ENCODE peak calls at places on chromosomes 3 and 15, in nine cellular contexts. W is heart right ventricle, Y is SJSA1, H is fibroblast of lung, U is cardiac muscle cell, D is right cardiac atrium, F is left ventricle myocardium inferior, J is HepG2, L is A549. T is an unnamed sample. For H3K4me1 and H3K9me3, the result is how much of the 10 kb centered on the place peaks cover.

GRCh38 chr3:124669470-124669869 is 60.8 kb upstream of the UMPS start:
- DNase-seq in W (no peak), Y (no peak), H (peak), U (peak), D (no peak), F (no peak), J (no peak), L (peak), T (no peak)

GRCh38 chr3:165614332-165614731 is 222.9 kb downstream of the BCHE start:
- DNase-seq in W (no peak), Y (no peak), H (no peak), U (no peak), D (no peak), F (no peak), J (no peak), L (no peak), T (no peak)

GRCh38 chr3:8816106-8816505 is 46.7 kb upstream of the OXTR start:
- DNase-seq in W (no peak), Y (no peak), H (peak), U (no peak), D (no peak), F (no peak), J (no peak), L (no peak), T (no peak)

GRCh38 chr3:8622873-8623725 is 21.5 kb downstream of the SSUH2 start:
- DNase-seq in W (peak), Y (peak), H (peak), U (peak), D (peak), F (peak), J (peak), L (peak), T (peak)

GRCh38 chr3:135137296-135137695 is 342.2 kb downstream of the EPHB1 start:
- DNase-seq in W (no peak), Y (no peak), H (no peak), U (no peak), D (no peak), F (no peak), J (no peak), L (no peak), T (no peak)

GRCh38 chr3:57983734-57984518 is 24.3 kb upstream of the FLNB start:
- DNase-seq in W (peak), Y (peak), H (peak), U (peak), D (peak), F (peak), J (peak), L (no peak), T (peak)

GRCh38 chr3:96813134-96813819 is 1.1 kb upstream of the EPHA6 start:
- DNase-seq in W (peak), Y (peak), H (peak), U (peak), D (peak), F (peak), J (peak), L (peak), T (peak)

GRCh38 chr3:184635126-184635525 is 73.5 kb downstream of the EPHB3 start:
- DNase-seq in W (peak), Y (no peak), H (no peak), U (no peak), D (no peak), F (peak), J (no peak), L (no peak), T (peak)

GRCh38 chr3:14876942-14877341 is 58.2 kb downstream of the FGD5 start:
- DNase-seq in W (peak), Y (no peak), H (peak), U (peak), D (peak), F (peak), J (no peak), L (peak), T (peak)

GRCh38 chr3:23442598-23443383 is 239.7 kb downstream of the UBE2E2 start:
- DNase-seq in W (no peak), Y (no peak), H (peak), U (no peak), D (no peak), F (no peak), J (no peak), L (no peak), T (no peak)

GRCh38 chr3:190155752-190156151 is 35.1 kb upstream of the P3H2 start:
- DNase-seq in W (no peak), Y (no peak), H (peak), U (no peak), D (no peak), F (no peak), J (no peak), L (no peak), T (no peak)

GRCh38 chr15:89444855-89445254 is 51.5 kb downstream of the RHCG start:
- DNase-seq in W (no peak), Y (no peak), H (no peak), U (no peak), D (no peak), F (no peak), J (no peak), L (no peak), T (no peak)

GRCh38 chr15:67839929-67840746 is at the start of gene RNU6-1:
- DNase-seq in W (peak), Y (peak), H (peak), U (peak), D (peak), F (peak), J (peak), L (peak), T (peak)
- H3K4me1 ChIP-seq in W (under half), Y (under half), H (under half), U (under half), D (under half), F (under half), J (half or more), L (under half), T (half or more)

DNA sequence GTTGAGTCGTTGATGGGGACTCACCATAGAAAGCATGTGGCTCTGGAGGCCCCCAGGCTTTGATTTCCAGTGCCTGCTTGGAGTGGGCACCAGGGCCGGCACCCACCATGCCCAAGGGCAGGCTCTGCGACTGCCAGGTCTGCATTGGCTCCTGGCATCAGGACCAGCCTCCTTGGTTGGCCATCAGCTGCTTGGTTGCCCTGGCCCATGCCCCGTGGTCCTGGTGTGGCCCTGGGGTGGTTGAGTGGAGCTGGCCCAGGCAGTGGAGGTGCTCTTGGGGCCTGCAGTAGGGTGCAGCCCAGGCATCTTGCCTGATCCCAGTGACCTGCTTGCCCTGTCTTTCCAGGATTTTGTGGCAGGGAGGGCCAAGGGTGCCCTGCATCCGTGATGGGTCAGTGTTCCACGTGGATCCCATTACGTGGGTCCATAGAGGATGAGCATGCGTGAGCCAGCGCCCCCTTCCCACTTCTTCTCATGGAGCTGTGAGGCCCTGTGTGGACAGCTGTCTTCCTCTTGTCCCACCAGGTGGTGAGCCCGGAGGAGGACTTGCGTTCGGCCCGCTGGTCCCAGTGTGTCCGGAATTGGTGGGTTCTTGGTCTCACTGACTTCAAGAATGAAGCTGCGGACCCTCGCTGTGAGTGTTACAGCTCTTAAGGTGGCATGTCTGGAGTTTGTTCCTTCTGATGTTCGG is 187.0 kb downstream of the UBE3A start:
- DNase-seq in W (no peak), Y (no peak), H (no peak), U (no peak), D (no peak), F (peak), J (no peak), L (no peak), T (peak)
- H3K27ac ChIP-seq in W (no peak), Y (no peak), H (no peak), U (no peak), D (no peak), F (no peak), J (no peak), L (no peak), T (no peak)

GRCh38 chr3:976021-976420 is 116.8 kb upstream of the CNTN6 start:
- DNase-seq in W (no peak), Y (no peak), H (no peak), U (no peak), D (no peak), F (no peak), J (no peak), L (no peak), T (no peak)
- H3K9me3 ChIP-seq in W (under half), Y (under half), H (under half), U (under half), D (under half), F (under half), J (half or more), L (under half), T (under half)

DNA sequence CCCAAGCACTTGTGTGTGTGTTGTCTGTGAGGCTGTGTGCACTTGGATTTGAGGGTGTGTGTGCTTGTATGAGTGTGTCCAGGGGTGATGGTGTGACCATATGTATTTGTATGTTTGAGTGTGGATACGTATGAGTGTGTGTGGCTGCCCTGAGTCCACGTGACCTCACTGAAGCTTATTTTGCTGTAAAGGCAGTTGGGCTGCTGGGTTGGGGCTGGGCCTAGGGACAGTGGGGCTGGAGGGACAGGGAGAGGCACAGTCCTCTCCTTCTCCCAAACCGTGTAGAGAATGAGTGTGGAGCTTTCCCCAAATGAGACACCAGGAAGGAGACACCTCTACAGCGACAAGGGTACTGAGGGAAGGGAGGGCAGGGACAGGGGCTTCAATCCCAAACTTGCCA is 163.4 kb upstream of the TLE3 start:
- DNase-seq in W (no peak), Y (no peak), H (no peak), U (no peak), D (no peak), F (no peak), J (no peak), L (no peak), T (no peak)
- H3K4me1 ChIP-seq in W (under half), Y (under half), H (under half), U (under half), D (under half), F (under half), J (under half), L (under half), T (half or more)

GRCh38 chr3:196837819-196838420 is 29.8 kb upstream of the SENP5 start:
- DNase-seq in W (peak), Y (peak), H (peak), U (peak), D (peak), F (peak), J (peak), L (peak), T (peak)

GRCh38 chr3:196849180-196849721 is 18.5 kb upstream of the SENP5 start:
- DNase-seq in W (no peak), Y (no peak), H (no peak), U (no peak), D (no peak), F (no peak), J (no peak), L (no peak), T (no peak)

GRCh38 chr3:196842567-196843434 is 24.9 kb upstream of the SENP5 start:
- DNase-seq in W (no peak), Y (no peak), H (peak), U (no peak), D (no peak), F (no peak), J (peak), L (no peak), T (no peak)

GRCh38 chr3:196843435-196844110 is 24.1 kb upstream of the SENP5 start:
- DNase-seq in W (no peak), Y (no peak), H (no peak), U (no peak), D (no peak), F (no peak), J (no peak), L (no peak), T (no peak)
- H3K27ac ChIP-seq in W (no peak), Y (no peak), H (no peak), U (no peak), D (no peak), F (no peak), J (no peak), L (no peak), T (no peak)

GRCh38 chr15:25090073-25090733 is 135.4 kb downstream of the SNRPN start:
- DNase-seq in W (no peak), Y (peak), H (no peak), U (no peak), D (no peak), F (no peak), J (no peak), L (no peak), T (no peak)
- H3K9me3 ChIP-seq in W (half or more), Y (under half), H (under half), U (under half), D (under half), F (half or more), J (half or more), L (under half), T (half or more)

DNA sequence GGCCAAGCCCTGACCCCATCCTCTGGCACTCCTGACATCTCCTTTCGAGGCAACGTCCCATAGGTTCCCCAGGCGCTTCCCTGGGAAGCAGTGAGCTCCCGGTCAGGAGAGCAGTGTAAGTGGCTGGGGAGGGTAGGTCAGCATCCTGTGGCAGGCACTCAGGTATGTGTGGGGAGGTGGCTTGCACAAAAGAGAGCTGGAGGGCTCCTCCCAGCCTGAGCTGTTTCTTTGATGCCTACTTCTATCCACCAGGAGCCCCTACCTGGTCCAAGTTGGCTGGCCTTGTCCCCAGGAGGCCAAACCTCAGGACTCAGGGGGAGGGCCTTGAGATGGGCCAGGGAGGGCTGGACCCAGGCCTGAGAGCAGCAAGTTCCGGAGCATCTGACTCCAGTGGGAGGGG is 31.7 kb upstream of the LINGO1 start:
- DNase-seq in W (no peak), Y (no peak), H (no peak), U (no peak), D (no peak), F (no peak), J (no peak), L (no peak), T (no peak)
- H3K4me1 ChIP-seq in W (under half), Y (under half), H (under half), U (under half), D (under half), F (under half), J (under half), L (under half), T (under half)

GRCh38 chr3:138012526-138012925 is 2.6 kb downstream of the CLDN18 start:
- DNase-seq in W (no peak), Y (no peak), H (no peak), U (no peak), D (no peak), F (no peak), J (no peak), L (no peak), T (no peak)
- H3K27ac ChIP-seq in W (no peak), Y (no peak), H (no peak), U (peak), D (no peak), F (no peak), J (no peak), L (no peak), T (peak)

T was measured in lower lobe of right lung.